ENCODE peak calls at places on chromosomes 2 and 18, in four cellular contexts. M is H9, I is WTC11, J is A549. L is an unnamed sample.

GRCh38 chr18:42644729-42645131 is 470.8 kb downstream of the RIT2 start:
- DNase-seq in M (no peak), I (no peak), J (no peak), L (no peak)

GRCh38 chr2:43276962-43277383 is 50.6 kb upstream of the ZFP36L2 start:
- DNase-seq in J (no peak), I (no peak), M (no peak), L (no peak)

GRCh38 chr18:8756571-8756970 is 51.2 kb downstream of the MTCL1 start:
- DNase-seq in M (no peak), I (no peak), J (no peak), L (no peak)

GRCh38 chr2:375270-375946 is 87.5 kb upstream of the ALKAL2 start:
- DNase-seq in I (no peak), M (no peak), J (no peak), L (no peak)

GRCh38 chr18:49565656-49566055 is 3.8 kb downstream of the LIPG start:
- DNase-seq in I (no peak), M (no peak), J (no peak), L (no peak)

GRCh38 chr2:179264238-179265081 is at the start of gene SESTD1:
- DNase-seq in M (peak), I (peak), J (peak), L (peak)

GRCh38 chr18:47603158-47603557 is 327.3 kb downstream of the SMAD2 start:
- DNase-seq in M (no peak), I (no peak), J (no peak), L (no peak)

GRCh38 chr2:185279999-185280398 is 458.6 kb upstream of the FSIP2 start:
- DNase-seq in J (peak), M (no peak), I (no peak), L (no peak)

GRCh38 chr2:185372188-185372587 is 366.4 kb upstream of the FSIP2 start:
- DNase-seq in J (no peak), I (no peak), M (no peak), L (no peak)

GRCh38 chr18:61274561-61274960 is 58.7 kb upstream of the CDH20 start:
- DNase-seq in J (no peak), I (no peak), M (no peak), L (no peak)

GRCh38 chr2:6077585-6077984 is 385.4 kb downstream of the SOX11 start:
- DNase-seq in I (no peak), M (no peak), J (no peak), L (no peak)

GRCh38 chr2:19611491-19612332 is 253.3 kb upstream of the OSR1 start:
- DNase-seq in I (no peak), J (peak), M (no peak), L (no peak)

GRCh38 chr2:144234115-144234772 is 285.7 kb downstream of the ZEB2 start:
- DNase-seq in J (no peak), M (no peak), I (no peak), L (no peak)

GRCh38 chr2:173881466-173881865 is 83.7 kb downstream of the SP3 start:
- DNase-seq in M (no peak), J (no peak), I (no peak), L (no peak)

GRCh38 chr18:24395049-24395780 is 2.4 kb downstream of the OSBPL1A start:
- DNase-seq in M (no peak), J (no peak), I (no peak), L (no peak)

GRCh38 chr2:20526666-20527065 is 79.8 kb downstream of the RHOB start:
- DNase-seq in I (no peak), J (no peak), M (no peak), L (no peak)

GRCh38 chr2:175880-176800 is 87.7 kb downstream of the SH3YL1 start:
- DNase-seq in J (no peak), M (no peak), I (no peak), L (no peak)

GRCh38 chr2:225270861-225271260 is 128.6 kb upstream of the NYAP2 start:
- DNase-seq in I (no peak), J (peak), M (no peak), L (no peak)
- TF ChIP-seq CTCF in I (no peak), J (no peak), M (no peak), L (no peak)

DNA sequence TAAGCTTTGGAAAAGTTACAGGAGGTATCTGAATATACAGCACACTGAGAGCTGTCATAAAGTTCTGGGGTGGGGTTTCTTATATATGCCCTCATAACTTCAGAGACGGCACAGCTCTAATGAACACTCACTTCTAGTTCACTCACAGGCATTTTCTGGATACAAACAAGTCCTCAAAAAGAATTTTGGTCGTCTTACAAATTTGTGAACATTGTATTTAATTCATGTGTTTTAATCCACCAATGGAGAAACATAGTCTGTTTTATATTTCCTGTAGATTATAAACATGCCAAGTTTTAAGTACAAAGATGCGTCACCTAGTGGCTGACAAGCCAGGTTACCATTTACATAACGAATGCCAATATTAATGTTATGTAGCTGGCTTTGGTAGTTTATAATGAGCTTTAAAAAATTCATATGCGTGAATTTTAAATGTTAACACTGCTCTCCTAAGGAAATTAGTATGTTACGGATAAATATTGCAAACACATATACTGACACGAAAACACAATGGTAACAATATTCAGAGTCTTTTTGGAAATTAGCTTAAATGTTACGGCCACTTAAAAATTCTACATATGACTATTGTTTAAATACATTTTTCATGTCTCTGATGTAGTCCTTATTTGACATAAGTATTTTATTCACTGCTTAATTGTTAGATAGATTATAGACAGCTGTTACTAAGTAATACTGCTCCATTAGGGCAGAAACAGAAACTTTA is 2.5 kb downstream of the COL3A1 start:
- DNase-seq in J (no peak), M (no peak), I (no peak), L (no peak)
- TF ChIP-seq CTCF in J (no peak), M (no peak), I (no peak), L (peak)

DNA sequence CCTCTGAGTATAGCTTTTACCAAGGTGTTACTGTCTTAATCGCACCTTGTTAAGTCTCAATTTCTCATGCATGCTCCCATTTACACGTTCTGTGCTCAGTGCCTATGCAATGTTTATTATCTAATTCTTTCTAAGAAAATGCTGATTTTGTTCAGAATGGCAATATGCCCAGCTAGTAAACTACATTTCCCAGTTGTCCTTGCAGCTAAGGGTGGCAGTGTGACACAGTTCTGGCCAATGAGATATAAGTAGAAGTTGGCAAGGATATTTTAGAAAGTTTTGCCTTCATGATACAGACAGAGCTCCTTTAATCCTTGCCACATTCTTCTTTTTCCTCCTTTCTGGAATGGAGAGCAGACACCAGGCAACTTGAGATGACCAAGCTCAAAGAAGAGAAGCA is 45.3 kb downstream of the POLE4 start:
- DNase-seq in I (no peak), M (no peak), J (no peak), L (no peak)
- TF ChIP-seq CTCF in I (no peak), M (no peak), J (no peak), L (no peak)

GRCh38 chr2:241393524-241394196 is 37.6 kb downstream of the FARP2 start:
- DNase-seq in J (no peak), I (no peak), M (no peak), L (no peak)

GRCh38 chr2:241386519-241386918 is 30.4 kb downstream of the FARP2 start:
- DNase-seq in M (no peak), I (no peak), J (no peak), L (peak)

GRCh38 chr2:241390301-241391206 is 34.5 kb downstream of the FARP2 start:
- DNase-seq in J (no peak), M (no peak), I (no peak), L (no peak)

GRCh38 chr2:241389697-241390096 is 33.6 kb downstream of the FARP2 start:
- DNase-seq in J (no peak), I (no peak), M (no peak), L (no peak)

DNA sequence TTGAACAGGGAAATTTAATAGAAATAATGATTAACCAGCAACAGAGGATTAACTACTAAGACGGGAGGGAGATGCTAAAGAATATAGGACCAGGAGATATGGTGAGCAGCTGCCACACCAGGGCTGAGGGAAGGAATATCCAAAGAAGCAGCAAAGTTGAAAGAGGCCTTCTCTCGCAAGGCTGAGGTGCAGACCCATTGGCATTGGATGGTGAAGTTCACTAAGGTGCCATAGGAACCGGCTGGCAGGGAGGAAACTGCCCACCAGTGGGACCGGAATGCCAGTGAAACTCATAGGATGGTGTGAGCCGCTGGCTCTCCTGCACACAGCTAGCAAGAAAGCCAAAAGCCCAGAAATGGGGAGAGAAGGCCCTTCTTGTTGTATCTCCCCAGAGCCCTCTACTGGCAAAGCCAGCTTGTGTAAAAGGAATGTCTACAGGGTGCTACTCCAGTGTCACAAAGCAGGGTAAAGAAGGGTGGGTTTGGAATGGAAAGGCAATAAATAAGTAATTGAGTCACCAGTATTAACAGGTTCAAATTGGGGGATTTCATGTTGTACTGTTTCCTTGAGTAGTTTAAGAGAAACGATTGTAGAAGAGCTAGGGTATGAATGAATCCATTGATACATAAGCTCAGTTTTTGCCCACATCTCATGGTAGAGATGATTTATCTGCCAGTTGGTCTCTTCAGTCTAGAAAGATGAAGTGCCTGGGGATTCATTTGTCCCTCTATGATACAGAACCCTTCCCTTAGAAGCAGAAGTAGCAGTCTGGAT is 36.0 kb downstream of the FARP2 start:
- DNase-seq in J (peak), M (peak), I (peak), L (no peak)
- TF ChIP-seq CTCF in J (peak), M (peak), I (no peak), L (no peak)

L was measured in glutamatergic neuron.